ENCODE peak calls at places on chromosomes 3 and 15, in eight cellular contexts. J, W, S, R, C, Y, N and D are unnamed samples. For H3K9me3, the result is how much of the 10 kb centered on the place peaks cover.

GRCh38 chr3:155805204-155805801 is 775 bp downstream of the C3orf33 start:
- DNase-seq in C (no peak), R (peak), Y (peak), N (peak), W (no peak), S (no peak), J (peak), D (no peak)

GRCh38 chr3:104273046-104273649 is 1093.6 kb upstream of the ALCAM start:
- DNase-seq in R (no peak), N (no peak), J (peak), C (no peak), S (no peak), Y (peak), W (peak), D (no peak)

GRCh38 chr15:89958107-89958805 is 42.9 kb upstream of the ZNF710 start:
- DNase-seq in W (no peak), Y (no peak), R (peak), J (no peak), S (no peak), N (peak), C (no peak), D (peak)

GRCh38 chr3:190840146-190840545 is 22.3 kb downstream of the GMNC start:
- DNase-seq in N (no peak), Y (peak), J (peak), W (no peak), S (no peak), R (no peak), C (no peak), D (no peak)

GRCh38 chr3:117547956-117548550 is 838.5 kb downstream of the TUSC7 start:
- DNase-seq in W (no peak), N (no peak), S (no peak), R (no peak), C (no peak), Y (peak), J (peak), D (no peak)

GRCh38 chr15:26045516-26045915 is 182.4 kb upstream of the ATP10A start:
- DNase-seq in Y (no peak), R (no peak), N (no peak), C (no peak), J (no peak), S (no peak), W (no peak), D (no peak)

GRCh38 chr3:36212291-36212690 is 168.0 kb upstream of the STAC start:
- DNase-seq in N (no peak), R (no peak), Y (peak), J (peak), S (no peak), C (no peak), W (no peak), D (no peak)

GRCh38 chr3:46442591-46443530 is 21.8 kb downstream of the LTF start:
- DNase-seq in C (no peak), N (no peak), J (peak), W (no peak), R (no peak), Y (no peak), S (no peak), D (peak)

GRCh38 chr3:12553921-12554391 is 2.9 kb upstream of the MKRN2 start:
- DNase-seq in R (peak), W (no peak), J (peak), C (no peak), N (no peak), Y (peak), S (no peak), D (no peak)

GRCh38 chr3:125381743-125382142 is 6.6 kb upstream of the ZNF148 start:
- DNase-seq in N (no peak), J (peak), C (no peak), W (no peak), S (no peak), R (no peak), Y (no peak), D (no peak)

GRCh38 chr3:39748002-39748401 is 61.4 kb upstream of the MYRIP start:
- DNase-seq in N (no peak), Y (no peak), S (no peak), R (no peak), J (peak), W (no peak), C (no peak), D (no peak)

GRCh38 chr3:63937661-63938651 is 25.8 kb upstream of the SCAANT1 start:
- DNase-seq in J (no peak), C (no peak), Y (no peak), W (no peak), S (no peak), N (no peak), R (peak), D (no peak)

GRCh38 chr3:194985031-194985578 is 285.9 kb downstream of the XXYLT1 start:
- DNase-seq in N (peak), C (peak), J (peak), R (peak), S (peak), Y (peak), W (no peak), D (peak)

GRCh38 chr15:65413051-65413759 is 9.5 kb downstream of the IGDCC4 start:
- DNase-seq in S (no peak), W (no peak), Y (no peak), C (peak), J (no peak), N (no peak), R (no peak), D (no peak)

GRCh38 chr15:65413760-65414144 is 9.0 kb downstream of the IGDCC4 start:
- DNase-seq in S (no peak), N (no peak), R (no peak), J (no peak), Y (no peak), C (peak), W (peak), D (no peak)

GRCh38 chr15:65414841-65415621 is 7.7 kb downstream of the IGDCC4 start:
- DNase-seq in J (no peak), W (no peak), R (no peak), Y (peak), C (peak), N (no peak), S (peak), D (no peak)

GRCh38 chr15:65418596-65418995 is 4.2 kb downstream of the IGDCC4 start:
- DNase-seq in J (no peak), R (no peak), S (peak), N (peak), Y (no peak), W (no peak), C (peak), D (no peak)

DNA sequence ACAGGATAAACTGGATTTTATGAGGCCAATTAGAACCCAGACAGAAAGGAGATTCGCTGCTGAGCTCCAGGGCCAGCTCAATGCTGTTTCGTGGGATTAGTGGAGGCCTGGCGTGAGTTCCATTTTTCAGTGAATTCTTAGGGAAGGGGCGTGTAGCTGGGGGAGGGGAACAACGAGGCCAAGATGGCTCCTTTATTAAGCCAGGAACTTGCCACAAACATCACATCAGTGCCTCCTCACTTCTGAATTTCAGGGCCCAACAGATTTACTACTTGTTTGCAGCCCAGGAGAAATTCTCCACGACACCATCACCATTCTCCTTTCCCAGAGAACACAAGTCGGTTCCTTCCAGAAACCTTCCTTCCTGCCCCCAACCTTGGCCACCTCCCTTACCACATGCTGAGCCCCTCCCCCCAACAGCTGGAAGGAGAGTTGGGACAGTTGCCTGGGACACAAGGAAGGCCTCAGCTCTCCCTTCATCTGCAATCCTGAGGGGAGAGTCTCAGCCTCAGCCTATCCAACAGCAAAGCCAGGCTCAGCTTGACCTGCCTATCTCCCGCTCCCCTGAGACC is 5.8 kb downstream of the IGDCC4 start:
- DNase-seq in W (no peak), R (no peak), N (no peak), S (peak), J (no peak), Y (peak), C (peak), D (no peak)
- H3K27ac ChIP-seq in W (peak), R (no peak), N (no peak), S (peak), J (no peak), Y (no peak), C (no peak), D (no peak)

GRCh38 chr3:105763674-105764036 is 105.2 kb downstream of the CBLB start:
- DNase-seq in Y (no peak), S (no peak), R (no peak), C (no peak), J (no peak), N (no peak), W (no peak), D (no peak)
- H3K9me3 ChIP-seq in Y (under half), S (under half), R (under half), C (under half), J (under half), N (under half), W (under half), D (under half)

GRCh38 chr15:52502608-52503007 is 26.1 kb downstream of the MYO5A start:
- DNase-seq in W (no peak), S (no peak), R (no peak), J (no peak), Y (no peak), C (no peak), N (no peak), D (no peak)
- H3K27ac ChIP-seq in W (no peak), S (no peak), R (no peak), J (no peak), Y (no peak), C (no peak), N (no peak), D (no peak)

GRCh38 chr15:27512281-27513001 is 541.5 kb downstream of the GABRG3 start:
- DNase-seq in W (no peak), J (no peak), R (no peak), C (no peak), Y (no peak), S (no peak), N (no peak), D (no peak)

GRCh38 chr15:27509014-27509413 is 538.0 kb downstream of the GABRG3 start:
- DNase-seq in Y (no peak), R (no peak), N (no peak), C (no peak), S (no peak), W (no peak), J (no peak), D (no peak)

GRCh38 chr15:27506752-27507151 is 535.8 kb downstream of the GABRG3 start:
- DNase-seq in N (no peak), Y (no peak), W (no peak), J (no peak), R (no peak), C (no peak), S (no peak), D (no peak)
- H3K9me3 ChIP-seq in N (under half), Y (under half), W (under half), J (under half), R (under half), C (under half), S (under half), D (under half)

DNA sequence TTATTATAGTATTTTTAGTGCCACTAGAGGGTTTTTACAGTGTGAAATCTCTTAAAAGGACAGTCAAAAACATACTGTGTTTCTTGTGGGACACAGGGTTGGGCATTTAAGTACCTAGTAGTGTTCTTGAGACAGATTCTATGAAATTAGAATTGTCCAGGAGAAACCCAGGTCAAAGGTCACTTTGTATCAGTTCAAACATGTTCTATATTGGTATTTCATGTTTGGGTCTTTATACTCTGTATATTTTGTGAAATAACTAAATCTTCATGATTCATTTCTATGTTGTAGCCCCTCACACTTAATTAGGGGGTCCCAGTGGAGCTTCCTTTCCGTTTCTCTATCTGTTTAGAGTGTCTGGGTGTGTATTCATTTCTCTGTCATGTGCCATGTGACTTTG is 171.6 kb downstream of the PTPRG start:
- DNase-seq in S (no peak), W (no peak), N (no peak), R (no peak), C (no peak), J (no peak), Y (no peak), D (no peak)
- H3K27ac ChIP-seq in S (peak), W (no peak), N (no peak), R (no peak), C (no peak), J (no peak), Y (peak), D (no peak)

DNA sequence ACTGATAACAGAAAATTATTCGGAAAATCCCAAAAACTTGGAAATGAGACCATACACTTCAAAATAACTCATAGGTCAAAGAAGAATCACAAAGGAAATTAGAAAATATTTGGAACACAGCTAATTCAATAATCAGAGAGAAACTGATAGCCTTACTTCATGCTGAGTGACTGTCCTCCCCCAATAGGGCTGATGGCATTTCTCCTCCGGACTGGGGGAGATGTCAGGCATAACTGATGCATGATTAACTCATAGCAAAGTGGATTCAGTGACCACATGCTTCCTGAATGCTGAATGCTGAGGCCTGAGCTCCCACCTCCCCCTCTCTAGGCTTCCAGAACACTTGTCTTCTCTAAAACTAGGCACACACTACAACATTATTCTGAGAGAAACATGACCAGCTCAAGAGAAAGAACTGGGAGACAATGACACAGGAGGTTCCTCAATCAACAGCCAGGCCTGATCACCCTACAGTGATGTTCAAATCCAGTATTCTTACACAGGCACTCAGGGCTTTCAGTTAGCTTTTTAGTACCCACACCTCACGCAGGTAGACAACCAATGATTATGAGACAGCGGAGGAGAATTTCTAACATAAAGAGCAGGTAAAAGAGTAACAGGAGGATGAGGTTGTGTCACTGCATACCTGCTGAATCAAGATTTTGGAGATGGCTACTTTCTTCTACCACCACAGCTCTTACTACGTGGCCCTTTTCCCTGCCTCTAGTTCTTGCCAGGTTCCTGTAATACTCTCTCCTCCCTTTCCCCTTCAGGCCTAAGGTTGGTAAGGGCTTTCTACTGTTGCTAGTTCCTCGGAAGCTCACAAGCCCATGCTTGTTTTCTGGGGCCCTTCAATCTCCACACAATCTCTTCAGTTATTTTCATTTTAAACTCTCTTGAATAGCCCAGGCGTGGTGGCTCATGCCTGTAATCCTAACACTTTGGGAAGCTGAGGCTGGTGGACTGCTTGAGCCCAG is 96.1 kb downstream of the FMN1 start:
- DNase-seq in W (no peak), R (no peak), N (no peak), C (no peak), Y (peak), S (no peak), J (peak), D (peak)
- H3K9me3 ChIP-seq in W (under half), R (under half), N (under half), C (under half), Y (under half), S (under half), J (under half), D (under half)

GRCh38 chr3:58236527-58237237 is 910 bp upstream of the ABHD6 start:
- DNase-seq in S (no peak), J (peak), R (peak), C (peak), W (no peak), Y (no peak), N (no peak), D (no peak)

GRCh38 chr3:58237940-58238681 is 519 bp downstream of the ABHD6 start:
- DNase-seq in R (peak), C (peak), N (peak), S (peak), W (no peak), Y (no peak), J (peak), D (no peak)

GRCh38 chr3:58237238-58237939 is at the start of gene ABHD6:
- DNase-seq in N (peak), C (peak), R (peak), S (peak), J (peak), W (no peak), Y (peak), D (no peak)

GRCh38 chr3:58241321-58242044 is 3.9 kb downstream of the ABHD6 start:
- DNase-seq in R (no peak), W (no peak), N (no peak), J (no peak), C (no peak), Y (no peak), S (no peak), D (no peak)

DNA sequence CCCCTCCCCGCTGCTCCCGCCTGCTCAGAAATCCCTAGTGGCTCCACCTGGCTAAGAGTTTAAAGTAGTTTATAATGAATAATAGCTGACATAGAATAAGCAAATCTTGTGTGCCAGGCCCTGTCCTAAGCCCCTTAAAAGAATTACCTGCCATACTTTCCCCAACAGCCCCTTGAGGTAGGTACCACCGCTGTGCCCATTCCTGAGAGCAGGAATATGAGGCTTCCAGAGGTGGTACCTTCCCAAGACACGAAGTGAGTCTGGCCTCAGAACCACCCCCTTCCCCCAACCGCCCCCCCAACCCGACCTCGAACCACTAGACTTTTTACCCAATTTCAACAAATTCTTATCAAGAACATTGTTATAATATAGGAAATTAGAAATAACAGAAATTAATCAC is 1.2 kb downstream of the ABHD6 start:
- DNase-seq in C (no peak), S (no peak), J (no peak), W (no peak), R (no peak), N (no peak), Y (no peak), D (no peak)
- H3K27ac ChIP-seq in C (no peak), S (peak), J (no peak), W (peak), R (no peak), N (no peak), Y (no peak), D (no peak)